ENCODE peak calls at places on chromosomes 13 and 19, in nine cellular contexts. One of them, this sample, is unnamed.

GRCh38 chr19:3605770-3606169 is 905 bp downstream of the TBXA2R start:
- DNase-seq in cardiac fibroblast: no peak
- DNase-seq in astrocyte of the cerebellum: no peak
- DNase-seq in transverse colon: no peak
- DNase-seq in fibroblast of mammary gland: no peak
- DNase-seq in heart right ventricle: no peak
- DNase-seq in fibroblast of the aortic adventitia: peak; percentile 11
- DNase-seq in upper lobe of left lung: no peak
- DNase-seq in psoas muscle: no peak
- DNase-seq in this sample: no peak

GRCh38 chr13:114067381-114067885 is 65.0 kb downstream of the RASA3 start:
- DNase-seq in cardiac fibroblast: peak; percentile 60
- DNase-seq in astrocyte of the cerebellum: no peak
- DNase-seq in transverse colon: no peak
- DNase-seq in fibroblast of mammary gland: peak; percentile 91
- DNase-seq in heart right ventricle: no peak
- DNase-seq in fibroblast of the aortic adventitia: peak; percentile 73
- DNase-seq in upper lobe of left lung: no peak
- DNase-seq in psoas muscle: no peak
- DNase-seq in this sample: no peak

GRCh38 chr13:94196426-94196825 is 283.1 kb downstream of the DCT start:
- DNase-seq in cardiac fibroblast: no peak
- DNase-seq in astrocyte of the cerebellum: no peak
- DNase-seq in transverse colon: no peak
- DNase-seq in fibroblast of mammary gland: no peak
- DNase-seq in heart right ventricle: no peak
- DNase-seq in fibroblast of the aortic adventitia: no peak
- DNase-seq in upper lobe of left lung: no peak
- DNase-seq in psoas muscle: no peak
- DNase-seq in this sample: no peak

GRCh38 chr13:99124695-99125334 is 75.8 kb upstream of the UBAC2 start:
- DNase-seq in cardiac fibroblast: peak; percentile 91
- DNase-seq in astrocyte of the cerebellum: peak; percentile 1
- DNase-seq in transverse colon: no peak
- DNase-seq in fibroblast of mammary gland: peak; percentile 64
- DNase-seq in heart right ventricle: no peak
- DNase-seq in fibroblast of the aortic adventitia: peak; percentile 53
- DNase-seq in upper lobe of left lung: no peak
- DNase-seq in psoas muscle: no peak
- DNase-seq in this sample: no peak

GRCh38 chr19:19403373-19403901 is 2.0 kb upstream of the GATAD2A start:
- DNase-seq in cardiac fibroblast: peak; percentile 65
- DNase-seq in astrocyte of the cerebellum: no peak
- DNase-seq in transverse colon: no peak
- DNase-seq in fibroblast of mammary gland: peak; percentile 57
- DNase-seq in heart right ventricle: no peak
- DNase-seq in fibroblast of the aortic adventitia: peak; percentile 40
- DNase-seq in upper lobe of left lung: peak; percentile 36
- DNase-seq in psoas muscle: peak; percentile 64
- DNase-seq in this sample: peak; percentile 26

GRCh38 chr13:50129065-50129922 is 114.0 kb downstream of the KCNRG start:
- DNase-seq in cardiac fibroblast: peak; percentile 35
- DNase-seq in astrocyte of the cerebellum: no peak
- DNase-seq in transverse colon: no peak
- DNase-seq in fibroblast of mammary gland: peak; percentile 38
- DNase-seq in heart right ventricle: no peak
- DNase-seq in fibroblast of the aortic adventitia: no peak
- DNase-seq in upper lobe of left lung: no peak
- DNase-seq in psoas muscle: peak; percentile 75
- DNase-seq in this sample: no peak

GRCh38 chr13:86681223-86681622 is 882.0 kb upstream of the SLITRK6 start:
- DNase-seq in cardiac fibroblast: no peak
- DNase-seq in astrocyte of the cerebellum: no peak
- DNase-seq in transverse colon: no peak
- DNase-seq in fibroblast of mammary gland: no peak
- DNase-seq in heart right ventricle: no peak
- DNase-seq in fibroblast of the aortic adventitia: no peak
- DNase-seq in upper lobe of left lung: no peak
- DNase-seq in psoas muscle: no peak
- DNase-seq in this sample: no peak

GRCh38 chr19:1992759-1993260 is 22.7 kb downstream of the BTBD2 start:
- DNase-seq in cardiac fibroblast: peak; percentile 15
- DNase-seq in astrocyte of the cerebellum: no peak
- DNase-seq in transverse colon: peak; percentile 33
- DNase-seq in fibroblast of mammary gland: no peak
- DNase-seq in heart right ventricle: no peak
- DNase-seq in fibroblast of the aortic adventitia: no peak
- DNase-seq in upper lobe of left lung: no peak
- DNase-seq in psoas muscle: peak; percentile 52
- DNase-seq in this sample: no peak

GRCh38 chr13:90032841-90033493 is 1314.5 kb upstream of the MIR17HG start:
- DNase-seq in cardiac fibroblast: no peak
- DNase-seq in astrocyte of the cerebellum: no peak
- DNase-seq in transverse colon: no peak
- DNase-seq in fibroblast of mammary gland: no peak
- DNase-seq in heart right ventricle: no peak
- DNase-seq in fibroblast of the aortic adventitia: no peak
- DNase-seq in upper lobe of left lung: no peak
- DNase-seq in psoas muscle: no peak
- DNase-seq in this sample: no peak

GRCh38 chr13:79403113-79403512 is 2.9 kb downstream of the RBM26 start:
- DNase-seq in cardiac fibroblast: no peak
- DNase-seq in astrocyte of the cerebellum: no peak
- DNase-seq in transverse colon: no peak
- DNase-seq in fibroblast of mammary gland: no peak
- DNase-seq in heart right ventricle: no peak
- DNase-seq in fibroblast of the aortic adventitia: no peak
- DNase-seq in upper lobe of left lung: no peak
- DNase-seq in psoas muscle: no peak
- DNase-seq in this sample: no peak

GRCh38 chr13:79402074-79402635 is 3.9 kb downstream of the RBM26 start:
- DNase-seq in cardiac fibroblast: no peak
- DNase-seq in astrocyte of the cerebellum: no peak
- DNase-seq in transverse colon: no peak
- DNase-seq in fibroblast of mammary gland: peak; percentile 21
- DNase-seq in heart right ventricle: no peak
- DNase-seq in fibroblast of the aortic adventitia: peak; percentile 24
- DNase-seq in upper lobe of left lung: no peak
- DNase-seq in psoas muscle: no peak
- DNase-seq in this sample: no peak

GRCh38 chr13:79398915-79399314 is 7.1 kb downstream of the RBM26 start:
- DNase-seq in cardiac fibroblast: peak; percentile 55
- DNase-seq in astrocyte of the cerebellum: no peak
- DNase-seq in transverse colon: no peak
- DNase-seq in fibroblast of mammary gland: peak; percentile 54
- DNase-seq in heart right ventricle: no peak
- DNase-seq in fibroblast of the aortic adventitia: no peak
- DNase-seq in upper lobe of left lung: no peak
- DNase-seq in psoas muscle: no peak
- DNase-seq in this sample: no peak

GRCh38 chr13:79402679-79403078 is 3.4 kb downstream of the RBM26 start:
- DNase-seq in cardiac fibroblast: no peak
- DNase-seq in astrocyte of the cerebellum: no peak
- DNase-seq in transverse colon: no peak
- DNase-seq in fibroblast of mammary gland: no peak
- DNase-seq in heart right ventricle: no peak
- DNase-seq in fibroblast of the aortic adventitia: no peak
- DNase-seq in upper lobe of left lung: no peak
- DNase-seq in psoas muscle: no peak
- DNase-seq in this sample: no peak

DNA sequence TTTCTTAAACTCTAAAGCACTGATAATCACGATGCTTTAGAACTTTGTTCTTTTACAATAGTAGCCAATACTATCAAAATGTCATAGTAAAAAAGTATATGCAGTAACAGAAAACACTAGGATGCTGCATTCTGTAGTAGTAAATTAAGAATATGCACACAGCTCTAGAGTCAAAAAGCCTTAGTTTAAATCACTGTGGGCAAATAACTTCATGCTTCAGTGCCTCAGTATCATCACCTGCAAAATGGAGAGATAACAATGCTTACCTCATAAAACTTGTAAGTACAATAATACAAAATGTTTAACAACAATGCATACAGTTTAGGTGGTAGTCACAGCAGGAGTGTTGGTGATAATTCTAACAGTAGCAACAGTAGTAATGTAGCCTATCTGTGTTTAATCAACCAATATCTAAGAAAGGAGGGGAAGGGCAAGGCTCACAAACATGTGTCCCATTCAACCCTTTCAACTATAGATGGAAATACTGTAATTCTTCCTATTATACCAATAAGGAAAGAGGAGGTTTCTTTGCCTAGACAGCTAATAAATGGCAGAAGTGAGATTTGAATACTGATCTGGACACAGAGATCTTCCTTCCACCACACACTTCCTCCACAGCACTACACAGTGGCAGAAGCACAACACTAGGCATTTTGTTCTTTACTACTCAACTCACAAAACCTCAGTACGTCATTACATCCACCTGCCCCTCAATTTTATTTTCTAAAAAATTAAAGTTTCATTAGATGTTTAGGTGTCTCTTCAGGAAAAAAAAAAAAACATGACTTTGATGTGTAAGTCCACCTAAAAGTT is 4.6 kb downstream of the RBM26 start:
- DNase-seq in cardiac fibroblast: no peak
- DNase-seq in astrocyte of the cerebellum: no peak
- DNase-seq in transverse colon: no peak
- DNase-seq in fibroblast of mammary gland: no peak
- DNase-seq in heart right ventricle: no peak
- DNase-seq in fibroblast of the aortic adventitia: no peak
- DNase-seq in upper lobe of left lung: no peak
- DNase-seq in psoas muscle: no peak
- DNase-seq in this sample: no peak
- TF ChIP-seq CTCF in cardiac fibroblast: no peak
- TF ChIP-seq CTCF in astrocyte of the cerebellum: no peak
- TF ChIP-seq CTCF in transverse colon: no peak
- TF ChIP-seq CTCF in fibroblast of mammary gland: no peak
- TF ChIP-seq CTCF in heart right ventricle: no peak
- TF ChIP-seq CTCF in fibroblast of the aortic adventitia: no peak
- TF ChIP-seq CTCF in upper lobe of left lung: no peak
- TF ChIP-seq CTCF in psoas muscle: no peak
- TF ChIP-seq CTCF in this sample: no peak

DNA sequence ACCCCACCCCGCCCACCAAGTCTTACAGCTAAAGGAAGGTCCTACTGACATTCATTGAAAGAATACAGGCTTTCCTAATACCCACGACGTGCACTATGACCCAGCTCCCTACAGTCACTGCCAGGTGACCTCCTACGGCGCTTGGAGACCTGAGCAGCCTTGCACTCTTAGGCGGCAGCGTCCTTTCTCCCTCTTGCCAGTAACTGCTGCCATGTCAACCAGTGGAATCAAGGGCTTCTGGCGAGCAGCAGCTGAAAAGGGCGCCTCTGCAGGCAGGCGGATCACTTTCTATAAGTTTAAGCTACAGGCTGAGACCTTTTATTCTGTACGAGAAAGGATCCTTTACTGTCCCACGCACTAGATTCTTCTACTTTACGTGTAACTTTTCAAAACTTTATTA is 2.0 kb downstream of the KCTD12 start:
- DNase-seq in cardiac fibroblast: peak; percentile 53
- DNase-seq in astrocyte of the cerebellum: no peak
- DNase-seq in transverse colon: peak; percentile 17
- DNase-seq in fibroblast of mammary gland: peak; percentile 50
- DNase-seq in heart right ventricle: peak; percentile 35
- DNase-seq in fibroblast of the aortic adventitia: peak; percentile 75
- DNase-seq in upper lobe of left lung: peak; percentile 64
- DNase-seq in psoas muscle: peak; percentile 54
- DNase-seq in this sample: peak; percentile 26
- H3K4me3 ChIP-seq in cardiac fibroblast: peak overlapping the region; percentile 76
- H3K4me3 ChIP-seq in astrocyte of the cerebellum: peak overlapping the region; percentile 64
- H3K4me3 ChIP-seq in transverse colon: peak overlapping the region; percentile 64
- H3K4me3 ChIP-seq in fibroblast of mammary gland: peak overlapping the region; percentile 74
- H3K4me3 ChIP-seq in heart right ventricle: peak overlapping the region; percentile 83
- H3K4me3 ChIP-seq in fibroblast of the aortic adventitia: peak overlapping the region; percentile 95
- H3K4me3 ChIP-seq in upper lobe of left lung: peak overlapping the region; percentile 79
- H3K4me3 ChIP-seq in psoas muscle: peak overlapping the region; percentile 79
- H3K4me3 ChIP-seq in this sample: peak overlapping the region; percentile 68

DNA sequence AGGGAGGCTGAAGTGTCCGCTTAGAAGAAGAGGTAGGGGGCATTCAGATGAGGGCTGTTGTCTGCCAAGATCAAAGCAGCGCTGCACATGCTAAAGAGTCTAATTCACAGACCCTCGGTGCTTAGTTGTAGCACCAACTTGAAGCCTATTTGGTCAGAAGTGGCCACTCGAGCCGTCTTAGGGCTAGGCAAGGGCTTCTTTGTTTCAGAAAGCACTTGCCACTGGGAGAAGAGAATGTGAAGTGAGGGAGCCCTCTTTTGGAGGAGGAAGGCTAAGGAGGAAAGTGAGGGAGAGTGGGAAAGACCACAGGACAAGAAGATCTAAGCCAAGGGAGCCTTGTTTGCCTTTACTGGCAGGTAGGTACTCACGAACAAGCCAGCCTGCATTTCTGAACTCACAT is 313.4 kb upstream of the TMTC4 start:
- DNase-seq in cardiac fibroblast: peak; percentile 42
- DNase-seq in astrocyte of the cerebellum: no peak
- DNase-seq in transverse colon: no peak
- DNase-seq in fibroblast of mammary gland: peak; percentile 41
- DNase-seq in heart right ventricle: no peak
- DNase-seq in fibroblast of the aortic adventitia: peak; percentile 62
- DNase-seq in upper lobe of left lung: no peak
- DNase-seq in psoas muscle: no peak
- DNase-seq in this sample: no peak
- TF ChIP-seq CTCF in cardiac fibroblast: no peak
- TF ChIP-seq CTCF in astrocyte of the cerebellum: peak; percentile 68
- TF ChIP-seq CTCF in transverse colon: no peak
- TF ChIP-seq CTCF in fibroblast of mammary gland: peak; percentile 43
- TF ChIP-seq CTCF in heart right ventricle: no peak
- TF ChIP-seq CTCF in fibroblast of the aortic adventitia: peak; percentile 47
- TF ChIP-seq CTCF in upper lobe of left lung: no peak
- TF ChIP-seq CTCF in psoas muscle: no peak
- TF ChIP-seq CTCF in this sample: peak; percentile 24

GRCh38 chr19:31260171-31260933 is 88.9 kb downstream of the TSHZ3 start:
- DNase-seq in cardiac fibroblast: peak; percentile 18
- DNase-seq in astrocyte of the cerebellum: no peak
- DNase-seq in transverse colon: no peak
- DNase-seq in fibroblast of mammary gland: no peak
- DNase-seq in heart right ventricle: no peak
- DNase-seq in fibroblast of the aortic adventitia: no peak
- DNase-seq in upper lobe of left lung: no peak
- DNase-seq in psoas muscle: no peak
- DNase-seq in this sample: peak; percentile 30

GRCh38 chr19:31256601-31256990 is 92.6 kb downstream of the TSHZ3 start:
- DNase-seq in cardiac fibroblast: no peak
- DNase-seq in astrocyte of the cerebellum: no peak
- DNase-seq in transverse colon: no peak
- DNase-seq in fibroblast of mammary gland: no peak
- DNase-seq in heart right ventricle: no peak
- DNase-seq in fibroblast of the aortic adventitia: no peak
- DNase-seq in upper lobe of left lung: no peak
- DNase-seq in psoas muscle: no peak
- DNase-seq in this sample: no peak

GRCh38 chr19:31257025-31257424 is 92.2 kb downstream of the TSHZ3 start:
- DNase-seq in cardiac fibroblast: no peak
- DNase-seq in astrocyte of the cerebellum: no peak
- DNase-seq in transverse colon: no peak
- DNase-seq in fibroblast of mammary gland: no peak
- DNase-seq in heart right ventricle: no peak
- DNase-seq in fibroblast of the aortic adventitia: no peak
- DNase-seq in upper lobe of left lung: no peak
- DNase-seq in psoas muscle: no peak
- DNase-seq in this sample: no peak

GRCh38 chr19:31257426-31258130 is 91.7 kb downstream of the TSHZ3 start:
- DNase-seq in cardiac fibroblast: no peak
- DNase-seq in astrocyte of the cerebellum: no peak
- DNase-seq in transverse colon: no peak
- DNase-seq in fibroblast of mammary gland: no peak
- DNase-seq in heart right ventricle: no peak
- DNase-seq in fibroblast of the aortic adventitia: no peak
- DNase-seq in upper lobe of left lung: no peak
- DNase-seq in psoas muscle: no peak
- DNase-seq in this sample: no peak

GRCh38 chr19:31258211-31259052 is 90.8 kb downstream of the TSHZ3 start:
- DNase-seq in cardiac fibroblast: no peak
- DNase-seq in astrocyte of the cerebellum: no peak
- DNase-seq in transverse colon: no peak
- DNase-seq in fibroblast of mammary gland: no peak
- DNase-seq in heart right ventricle: no peak
- DNase-seq in fibroblast of the aortic adventitia: no peak
- DNase-seq in upper lobe of left lung: no peak
- DNase-seq in psoas muscle: no peak
- DNase-seq in this sample: no peak
- H3K4me3 ChIP-seq in cardiac fibroblast: no peak overlapping the region
- H3K4me3 ChIP-seq in astrocyte of the cerebellum: no peak overlapping the region
- H3K4me3 ChIP-seq in transverse colon: no peak overlapping the region
- H3K4me3 ChIP-seq in fibroblast of mammary gland: no peak overlapping the region
- H3K4me3 ChIP-seq in heart right ventricle: no peak overlapping the region
- H3K4me3 ChIP-seq in fibroblast of the aortic adventitia: no peak overlapping the region
- H3K4me3 ChIP-seq in upper lobe of left lung: no peak overlapping the region
- H3K4me3 ChIP-seq in psoas muscle: no peak overlapping the region
- H3K4me3 ChIP-seq in this sample: no peak overlapping the region

This sample was measured in thyroid gland.